ENCODE peak calls at places on chromosomes 3 and 15, in six cellular contexts. G is CD8-positive, alpha-beta memory T cell; K is tibial artery; T is HL-60; I is cardiac fibroblast; N is heart right ventricle. E is an unnamed sample.

GRCh38 chr15:57565326-57565725 is 26.4 kb upstream of the MYZAP start:
- DNase-seq in G (peak; percentile 29), T (no peak), N (no peak), K (no peak), I (no peak), E (peak; percentile 65)

GRCh38 chr15:57533062-57533735 is 58.5 kb upstream of the MYZAP start:
- DNase-seq in T (no peak), I (no peak), K (no peak), N (no peak), G (no peak), E (no peak)

GRCh38 chr3:19046440-19046839 is 101.9 kb upstream of the KCNH8 start:
- DNase-seq in N (no peak), I (no peak), T (no peak), K (no peak), G (no peak), E (no peak)

GRCh38 chr3:196422976-196423781 is 9.0 kb downstream of the UBXN7 start:
- DNase-seq in I (peak; percentile 40), N (peak; percentile 82), K (peak; percentile 45), T (no peak), G (no peak), E (no peak)

GRCh38 chr3:17300441-17300840 is 415.7 kb downstream of the PLCL2 start:
- DNase-seq in T (no peak), G (peak; percentile 1), K (no peak), I (no peak), N (no peak), E (peak; percentile 42)

GRCh38 chr3:169060037-169060436 is 603.5 kb downstream of the MECOM start:
- DNase-seq in T (no peak), K (no peak), G (no peak), I (peak; percentile 20), N (no peak), E (no peak)

GRCh38 chr3:30473374-30474051 is 132.9 kb upstream of the TGFBR2 start:
- DNase-seq in N (no peak), K (peak; percentile 79), G (no peak), I (peak; percentile 81), T (no peak), E (no peak)

GRCh38 chr3:37582117-37582516 is 279.6 kb upstream of the CTDSPL start:
- DNase-seq in G (no peak), N (no peak), I (no peak), T (no peak), K (no peak), E (no peak)

GRCh38 chr15:88740356-88740755 is 62.9 kb upstream of the ACAN start:
- DNase-seq in I (no peak), T (no peak), G (no peak), N (no peak), K (no peak), E (no peak)

GRCh38 chr3:46396129-46396528 is 10.7 kb downstream of the CCR5AS start:
- DNase-seq in K (no peak), N (no peak), T (no peak), I (no peak), G (no peak), E (no peak)

GRCh38 chr3:31893174-31893573 is 87.9 kb downstream of the OSBPL10 start:
- DNase-seq in T (no peak), K (no peak), I (peak; percentile 38), N (no peak), G (no peak), E (no peak)

GRCh38 chr15:89003865-89004725 is 84.2 kb upstream of the ABHD2 start:
- DNase-seq in T (no peak), G (no peak), I (peak; percentile 79), K (peak; percentile 28), N (peak; percentile 44), E (no peak)

GRCh38 chr3:51538115-51538458 is 432 bp upstream of the RAD54L2 start:
- DNase-seq in G (no peak), I (no peak), N (no peak), K (no peak), T (no peak), E (no peak)

GRCh38 chr3:24202071-24202470 is 257.0 kb downstream of the NR1D2 start:
- DNase-seq in K (no peak), N (no peak), G (no peak), T (no peak), I (no peak), E (no peak)

GRCh38 chr15:31347067-31347975 is 20.7 kb downstream of the KLF13 start:
- DNase-seq in K (no peak), N (no peak), T (no peak), I (no peak), G (peak; percentile 88), E (peak; percentile 61)

GRCh38 chr15:36933239-36933990 is 166.9 kb downstream of the MEIS2 start:
- DNase-seq in G (no peak), I (no peak), K (no peak), T (no peak), N (no peak), E (no peak)

GRCh38 chr3:100928638-100929428 is 64.4 kb downstream of the ABI3BP start:
- DNase-seq in G (no peak), I (peak; percentile 90), K (no peak), T (no peak), N (peak; percentile 13), E (no peak)

GRCh38 chr15:50261979-50262378 is 3.5 kb downstream of the HDC start:
- DNase-seq in T (no peak), I (no peak), N (no peak), G (no peak), K (no peak), E (no peak)

GRCh38 chr3:72142028-72142427 is 357.1 kb upstream of the PROK2 start:
- DNase-seq in T (no peak), K (no peak), I (no peak), G (no peak), N (no peak), E (no peak)

GRCh38 chr3:117887896-117888295 is 1146.8 kb downstream of the IGSF11 start:
- DNase-seq in K (no peak), T (no peak), G (no peak), N (no peak), I (no peak), E (no peak)

GRCh38 chr3:62433396-62433795 is 60.0 kb upstream of the FEZF2 start:
- DNase-seq in I (no peak), K (no peak), G (no peak), N (no peak), T (no peak), E (no peak)

GRCh38 chr3:194971009-194971408 is 285.3 kb downstream of the FAM43A start:
- DNase-seq in T (no peak), N (no peak), G (no peak), I (no peak), K (no peak), E (no peak)

GRCh38 chr3:58404396-58404795 is 29.2 kb downstream of the PDHB start:
- DNase-seq in K (no peak), T (no peak), N (no peak), G (no peak), I (peak; percentile 45), E (no peak)

GRCh38 chr3:177968891-177969290 is 567.3 kb upstream of the KCNMB2 start:
- DNase-seq in T (no peak), G (no peak), K (no peak), I (no peak), N (no peak), E (no peak)

GRCh38 chr3:24004171-24004938 is 59.3 kb downstream of the NR1D2 start:
- DNase-seq in K (no peak), N (no peak), G (no peak), T (no peak), I (no peak), E (peak; percentile 41)

DNA sequence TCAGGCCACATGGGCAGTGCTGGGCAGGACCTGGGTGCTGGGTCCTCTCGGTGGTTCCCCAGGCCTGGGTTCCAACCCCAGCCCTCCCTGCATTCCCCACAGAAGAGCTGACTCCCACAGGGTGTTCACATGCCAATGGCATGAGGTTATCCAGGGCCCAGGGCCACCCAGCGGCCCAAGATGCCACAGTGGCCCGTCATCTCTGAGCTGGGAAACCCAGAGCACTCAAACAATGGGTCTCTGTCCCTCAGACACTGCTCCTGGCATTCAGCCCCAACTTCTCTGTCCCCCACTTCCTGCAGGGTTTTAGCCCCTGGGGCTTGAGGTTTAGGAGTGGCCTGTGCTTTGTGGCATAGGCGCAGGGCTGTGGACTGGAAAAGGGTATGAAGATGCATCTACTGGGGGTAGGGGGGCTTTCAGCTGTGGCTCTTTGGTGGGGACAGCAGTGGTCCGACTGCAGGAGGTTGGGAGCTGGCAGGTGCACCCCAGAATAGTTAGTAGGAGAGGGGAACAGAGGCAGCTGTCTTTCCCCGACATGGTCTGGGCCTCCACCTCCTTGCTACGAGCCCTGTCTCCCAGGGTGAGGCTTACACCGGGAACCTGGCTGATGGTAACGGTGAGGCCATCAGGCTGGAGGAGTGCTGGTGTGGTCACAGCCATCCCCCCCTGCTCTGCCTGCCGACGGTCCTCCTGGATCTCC is 1.7 kb downstream of the CCDC9B start:
- DNase-seq in K (no peak), N (peak; percentile 66), G (no peak), I (peak; percentile 72), T (no peak), E (no peak)
- H3K4me3 ChIP-seq in K (peak overlapping the region; percentile 43), N (peak overlapping the region; percentile 47), G (no peak overlapping the region), I (peak overlapping the region; percentile 65), T (no peak overlapping the region), E (no peak overlapping the region)

DNA sequence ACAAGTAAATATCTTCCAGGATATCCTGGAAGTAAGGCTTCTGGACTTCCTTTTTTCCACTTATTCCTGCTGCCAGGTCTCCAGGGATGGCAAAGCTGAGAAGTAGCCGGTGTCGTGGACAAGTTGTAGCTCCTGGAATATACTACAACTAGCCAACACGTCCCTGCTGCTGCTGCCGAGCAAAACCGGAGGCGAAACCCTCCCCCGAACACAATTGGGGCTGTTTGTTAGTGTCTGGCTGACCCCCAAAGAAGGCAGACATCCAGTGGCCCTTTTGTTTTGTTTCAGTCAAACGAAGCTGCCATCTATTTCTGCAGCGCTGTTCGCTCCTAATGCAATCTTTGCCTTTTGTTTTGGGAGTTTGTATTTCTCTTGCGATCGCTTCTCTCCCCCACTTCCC is 45.3 kb upstream of the EIF5A2 start:
- DNase-seq in T (no peak), G (no peak), K (no peak), I (no peak), N (no peak), E (no peak)
- H3K4me3 ChIP-seq in T (no peak overlapping the region), G (no peak overlapping the region), K (no peak overlapping the region), I (no peak overlapping the region), N (no peak overlapping the region), E (no peak overlapping the region)

DNA sequence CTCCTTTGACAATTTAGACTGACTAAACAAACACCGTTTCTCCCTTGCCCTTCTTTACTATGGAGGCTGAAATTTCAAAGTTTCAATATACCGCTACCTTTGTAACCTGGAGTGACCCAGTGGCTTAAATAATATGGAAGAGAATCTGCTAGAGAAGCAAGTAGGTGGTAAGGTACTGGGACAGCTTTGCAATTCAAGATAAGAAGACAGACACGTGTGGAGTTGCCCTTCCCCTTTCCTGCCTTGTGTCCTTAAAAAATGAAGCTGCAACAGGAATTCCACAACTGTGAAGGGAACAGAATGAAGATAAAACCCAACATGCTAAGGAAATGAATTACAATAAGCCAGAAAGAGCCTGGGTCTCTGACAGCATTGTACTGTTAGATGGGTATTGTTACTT is 26.4 kb downstream of the CBLB start:
- DNase-seq in G (no peak), T (no peak), I (no peak), N (no peak), K (no peak), E (no peak)
- H3K4me3 ChIP-seq in G (no peak overlapping the region), T (no peak overlapping the region), I (no peak overlapping the region), N (no peak overlapping the region), K (no peak overlapping the region), E (no peak overlapping the region)

DNA sequence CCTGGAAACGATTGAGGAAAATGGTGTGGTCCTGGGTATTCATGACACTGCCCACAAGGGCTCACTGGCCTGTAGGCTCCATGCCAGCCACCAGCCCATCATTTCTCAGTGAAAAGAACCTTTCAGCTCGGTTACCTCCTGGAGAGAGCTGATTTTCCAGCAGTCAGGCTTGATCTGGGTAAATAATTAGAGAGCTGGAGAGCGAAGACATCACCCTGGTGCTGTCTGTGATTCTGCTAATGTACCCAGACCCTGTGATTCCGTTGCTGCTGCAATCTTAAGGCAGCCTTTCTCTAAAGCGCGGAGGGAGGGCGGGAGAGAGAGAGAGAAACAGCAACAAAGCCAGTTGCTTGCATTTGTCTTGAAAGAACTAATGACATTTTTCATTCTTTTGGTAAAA is 221.9 kb upstream of the TOPAZ1 start:
- DNase-seq in G (no peak), K (no peak), N (no peak), T (no peak), I (no peak), E (no peak)
- H3K4me3 ChIP-seq in G (no peak overlapping the region), K (no peak overlapping the region), N (no peak overlapping the region), T (no peak overlapping the region), I (no peak overlapping the region), E (no peak overlapping the region)